ENCODE peak calls at places on chromosomes 13 and 19, in ten cellular contexts. U is EH; T is fibroblast of lung; M is stimulated activated CD8-positive, alpha-beta memory T cell treated with anti-CD3 and anti-CD28 coated beads, Interleukin-12 subunit alpha, Interleukin-12 subunit beta, amount 100 ng/mL, for 1 hour; G is activated CD8-positive, alpha-beta memory T cell treated with anti-CD3 and anti-CD28 coated beads for 48 hours; K is GM23338; E is AG04450; X is NCI-H187 treated with DMSO at 0.1 percent for 48 hours; J is HCT116; D is amniotic stem cell. N is an unnamed sample.
A peak's percentile ranks its signal among the peaks of the same experiment; 100 is the strongest.

GRCh38 chr19:50669319-50670101 is 20.3 kb downstream of the C19orf81 start:
- DNase-seq in U (peak; percentile 44), T (peak; percentile 1), M (peak; percentile 8), G (no peak), K (peak; percentile 35), E (no peak), X (no peak), J (no peak), D (no peak), N (peak; percentile 54)

GRCh38 chr19:15562861-15563260 is 52.2 kb upstream of the CYP4F8 start:
- DNase-seq in U (peak; percentile 32), T (no peak), M (no peak), G (no peak), K (no peak), E (peak; percentile 11), X (no peak), J (peak; percentile 28), D (no peak), N (peak; percentile 51)

GRCh38 chr13:114248011-114248410 is 13.3 kb downstream of the CDC16 start:
- DNase-seq in U (peak; percentile 91), T (peak; percentile 83), M (no peak), G (no peak), K (no peak), E (no peak), X (no peak), J (no peak), D (no peak), N (no peak)

GRCh38 chr13:52169839-52170238 is 10.4 kb upstream of the NEK3 start:
- DNase-seq in U (no peak), T (no peak), M (no peak), G (no peak), K (no peak), E (no peak), X (no peak), J (no peak), D (no peak), N (peak; percentile 87)

GRCh38 chr19:40089462-40089861 is 1.3 kb downstream of the ZNF780A start:
- DNase-seq in U (peak; percentile 3), T (peak; percentile 81), M (no peak), G (no peak), K (no peak), E (no peak), X (no peak), J (no peak), D (no peak), N (no peak)

GRCh38 chr19:33535176-33535575 is 13.6 kb upstream of the PEPD start:
- DNase-seq in U (no peak), T (peak; percentile 71), M (no peak), G (no peak), K (no peak), E (no peak), X (no peak), J (no peak), D (no peak), N (peak; percentile 53)

GRCh38 chr13:101258071-101258470 is 158.2 kb downstream of the NALCN start:
- DNase-seq in U (peak; percentile 92), T (peak; percentile 95), M (no peak), G (peak; percentile 27), K (peak; percentile 22), E (no peak), X (peak; percentile 91), J (peak; percentile 54), D (peak; percentile 66), N (peak; percentile 35)

GRCh38 chr19:5719274-5719960 is 529 bp downstream of the LONP1 start:
- DNase-seq in U (peak; percentile 53), T (peak; percentile 19), M (peak; percentile 13), G (no peak), K (peak; percentile 42), E (no peak), X (no peak), J (no peak), D (no peak), N (no peak)

GRCh38 chr13:59635591-59635990 is 528.1 kb downstream of the DIAPH3 start:
- DNase-seq in U (no peak), T (no peak), M (no peak), G (no peak), K (no peak), E (no peak), X (no peak), J (no peak), D (no peak), N (no peak)

GRCh38 chr13:93004919-93005318 is 221.7 kb upstream of the GPC6 start:
- DNase-seq in U (no peak), T (peak; percentile 17), M (no peak), G (no peak), K (peak; percentile 59), E (no peak), X (no peak), J (no peak), D (no peak), N (peak; percentile 58)

GRCh38 chr13:110391273-110391672 is 84.2 kb downstream of the COL4A2 start:
- DNase-seq in U (peak; percentile 77), T (peak; percentile 81), M (no peak), G (no peak), K (no peak), E (no peak), X (no peak), J (no peak), D (no peak), N (no peak)

GRCh38 chr19:49064768-49065611 is at the start of gene NTF4:
- DNase-seq in U (peak; percentile 32), T (peak; percentile 41), M (no peak), G (no peak), K (peak; percentile 82), E (no peak), X (no peak), J (no peak), D (no peak), N (peak; percentile 6)